ENCODE peak calls at places on chromosome 14, in four cellular contexts. P, B, J and T are unnamed samples.

GRCh38 chr14:65301862-65302539 is 110.5 kb upstream of the FUT8 start:
- DNase-seq in B (no peak), J (no peak), P (no peak), T (no peak)

GRCh38 chr14:77641534-77642341 is 25.3 kb upstream of the SPTLC2 start:
- DNase-seq in P (peak), J (peak), B (no peak), T (peak)

GRCh38 chr14:58238252-58239247 is 6.1 kb upstream of the PSMA3 start:
- DNase-seq in P (no peak), J (no peak), B (no peak), T (no peak)

GRCh38 chr14:92407395-92407794 is 84.4 kb downstream of the SLC24A4 start:
- DNase-seq in B (no peak), J (no peak), P (no peak), T (no peak)

GRCh38 chr14:61609143-61609851 is 86.0 kb upstream of the HIF1A start:
- DNase-seq in B (peak), J (no peak), P (no peak), T (no peak)

GRCh38 chr14:59013672-59014298 is 174.7 kb upstream of the DAAM1 start:
- DNase-seq in J (no peak), P (no peak), B (no peak), T (no peak)

GRCh38 chr14:75630695-75631452 is 29.8 kb downstream of the ERG28 start:
- DNase-seq in P (no peak), B (no peak), J (no peak), T (no peak)

GRCh38 chr14:105316968-105317498 is 2.5 kb downstream of the PACS2 start:
- DNase-seq in J (no peak), P (no peak), B (no peak), T (no peak)

GRCh38 chr14:66701813-66702212 is 193.9 kb downstream of the GPHN start:
- DNase-seq in B (no peak), P (no peak), J (no peak), T (no peak)

GRCh38 chr14:91509083-91509877 is 830 bp downstream of the PPP4R3A start:
- DNase-seq in B (peak), J (peak), P (peak), T (peak)

GRCh38 chr14:68014771-68015170 is 195.2 kb downstream of the RAD51B start:
- DNase-seq in P (no peak), B (no peak), J (no peak), T (no peak)